ENCODE peak calls at places on chromosomes 2 and 18, in six cellular contexts. One of them, this sample, is unnamed.

GRCh38 chr2:200338692-200339091 is 32.2 kb downstream of the SPATS2L start:
- DNase-seq in cardiac septum: no peak
- DNase-seq in AG04449: no peak
- DNase-seq in stomach: no peak
- DNase-seq in activated CD4-positive, alpha-beta T cell treated with anti-CD3 and anti-CD28 coated beads, Interleukin-2, amount 50 U/mL, for 24 hours: no peak
- DNase-seq in activated naive CD8-positive, alpha-beta T cell treated with anti-CD3 and anti-CD28 coated beads, Interleukin-2, amount 50 U/mL, for 24 hours: no peak
- DNase-seq in this sample: no peak

GRCh38 chr2:189217546-189217945 is 38.0 kb upstream of the COL5A2 start:
- DNase-seq in cardiac septum: no peak
- DNase-seq in AG04449: peak
- DNase-seq in stomach: no peak
- DNase-seq in activated CD4-positive, alpha-beta T cell treated with anti-CD3 and anti-CD28 coated beads, Interleukin-2, amount 50 U/mL, for 24 hours: no peak
- DNase-seq in activated naive CD8-positive, alpha-beta T cell treated with anti-CD3 and anti-CD28 coated beads, Interleukin-2, amount 50 U/mL, for 24 hours: no peak
- DNase-seq in this sample: no peak

GRCh38 chr2:60339286-60339685 is 214.2 kb downstream of the BCL11A start:
- DNase-seq in cardiac septum: no peak
- DNase-seq in AG04449: no peak
- DNase-seq in stomach: no peak
- DNase-seq in activated CD4-positive, alpha-beta T cell treated with anti-CD3 and anti-CD28 coated beads, Interleukin-2, amount 50 U/mL, for 24 hours: no peak
- DNase-seq in activated naive CD8-positive, alpha-beta T cell treated with anti-CD3 and anti-CD28 coated beads, Interleukin-2, amount 50 U/mL, for 24 hours: no peak
- DNase-seq in this sample: no peak

GRCh38 chr18:47050468-47050867 is 15.0 kb upstream of the ELOA2 start:
- DNase-seq in cardiac septum: no peak
- DNase-seq in AG04449: peak
- DNase-seq in stomach: no peak
- DNase-seq in activated CD4-positive, alpha-beta T cell treated with anti-CD3 and anti-CD28 coated beads, Interleukin-2, amount 50 U/mL, for 24 hours: no peak
- DNase-seq in activated naive CD8-positive, alpha-beta T cell treated with anti-CD3 and anti-CD28 coated beads, Interleukin-2, amount 50 U/mL, for 24 hours: peak
- DNase-seq in this sample: no peak

GRCh38 chr2:149552830-149553229 is 34.7 kb downstream of the MMADHC start:
- DNase-seq in cardiac septum: no peak
- DNase-seq in AG04449: no peak
- DNase-seq in stomach: no peak
- DNase-seq in activated CD4-positive, alpha-beta T cell treated with anti-CD3 and anti-CD28 coated beads, Interleukin-2, amount 50 U/mL, for 24 hours: no peak
- DNase-seq in activated naive CD8-positive, alpha-beta T cell treated with anti-CD3 and anti-CD28 coated beads, Interleukin-2, amount 50 U/mL, for 24 hours: no peak
- DNase-seq in this sample: no peak

GRCh38 chr2:63768051-63768450 is 73.6 kb upstream of the UGP2 start:
- DNase-seq in cardiac septum: no peak
- DNase-seq in AG04449: no peak
- DNase-seq in stomach: no peak
- DNase-seq in activated CD4-positive, alpha-beta T cell treated with anti-CD3 and anti-CD28 coated beads, Interleukin-2, amount 50 U/mL, for 24 hours: no peak
- DNase-seq in activated naive CD8-positive, alpha-beta T cell treated with anti-CD3 and anti-CD28 coated beads, Interleukin-2, amount 50 U/mL, for 24 hours: no peak
- DNase-seq in this sample: no peak

GRCh38 chr2:205787761-205788160 is 105.5 kb downstream of the NRP2 start:
- DNase-seq in cardiac septum: no peak
- DNase-seq in AG04449: no peak
- DNase-seq in stomach: no peak
- DNase-seq in activated CD4-positive, alpha-beta T cell treated with anti-CD3 and anti-CD28 coated beads, Interleukin-2, amount 50 U/mL, for 24 hours: no peak
- DNase-seq in activated naive CD8-positive, alpha-beta T cell treated with anti-CD3 and anti-CD28 coated beads, Interleukin-2, amount 50 U/mL, for 24 hours: no peak
- DNase-seq in this sample: no peak

GRCh38 chr2:188291142-188291616 is 495 bp upstream of the GULP1 start:
- DNase-seq in cardiac septum: no peak
- DNase-seq in AG04449: no peak
- DNase-seq in stomach: peak
- DNase-seq in activated CD4-positive, alpha-beta T cell treated with anti-CD3 and anti-CD28 coated beads, Interleukin-2, amount 50 U/mL, for 24 hours: no peak
- DNase-seq in activated naive CD8-positive, alpha-beta T cell treated with anti-CD3 and anti-CD28 coated beads, Interleukin-2, amount 50 U/mL, for 24 hours: no peak
- DNase-seq in this sample: peak

GRCh38 chr2:209425082-209426071 is 1.5 kb downstream of the MAP2 start:
- DNase-seq in cardiac septum: no peak
- DNase-seq in AG04449: no peak
- DNase-seq in stomach: no peak
- DNase-seq in activated CD4-positive, alpha-beta T cell treated with anti-CD3 and anti-CD28 coated beads, Interleukin-2, amount 50 U/mL, for 24 hours: no peak
- DNase-seq in activated naive CD8-positive, alpha-beta T cell treated with anti-CD3 and anti-CD28 coated beads, Interleukin-2, amount 50 U/mL, for 24 hours: no peak
- DNase-seq in this sample: no peak

GRCh38 chr2:112077814-112078213 is 22.7 kb downstream of the TMEM87B start:
- DNase-seq in cardiac septum: no peak
- DNase-seq in AG04449: no peak
- DNase-seq in stomach: no peak
- DNase-seq in activated CD4-positive, alpha-beta T cell treated with anti-CD3 and anti-CD28 coated beads, Interleukin-2, amount 50 U/mL, for 24 hours: no peak
- DNase-seq in activated naive CD8-positive, alpha-beta T cell treated with anti-CD3 and anti-CD28 coated beads, Interleukin-2, amount 50 U/mL, for 24 hours: no peak
- DNase-seq in this sample: no peak

GRCh38 chr18:4813708-4814107 is 358.6 kb upstream of the DLGAP1 start:
- DNase-seq in cardiac septum: no peak
- DNase-seq in AG04449: no peak
- DNase-seq in stomach: no peak
- DNase-seq in activated CD4-positive, alpha-beta T cell treated with anti-CD3 and anti-CD28 coated beads, Interleukin-2, amount 50 U/mL, for 24 hours: no peak
- DNase-seq in activated naive CD8-positive, alpha-beta T cell treated with anti-CD3 and anti-CD28 coated beads, Interleukin-2, amount 50 U/mL, for 24 hours: no peak
- DNase-seq in this sample: no peak

GRCh38 chr18:80253236-80253635 is 5.9 kb upstream of the PARD6G start:
- DNase-seq in cardiac septum: no peak
- DNase-seq in AG04449: no peak
- DNase-seq in stomach: no peak
- DNase-seq in activated CD4-positive, alpha-beta T cell treated with anti-CD3 and anti-CD28 coated beads, Interleukin-2, amount 50 U/mL, for 24 hours: no peak
- DNase-seq in activated naive CD8-positive, alpha-beta T cell treated with anti-CD3 and anti-CD28 coated beads, Interleukin-2, amount 50 U/mL, for 24 hours: no peak
- DNase-seq in this sample: no peak

GRCh38 chr18:55588001-55588875 is at the start of gene TCF4:
- DNase-seq in cardiac septum: peak
- DNase-seq in AG04449: no peak
- DNase-seq in stomach: peak
- DNase-seq in activated CD4-positive, alpha-beta T cell treated with anti-CD3 and anti-CD28 coated beads, Interleukin-2, amount 50 U/mL, for 24 hours: no peak
- DNase-seq in activated naive CD8-positive, alpha-beta T cell treated with anti-CD3 and anti-CD28 coated beads, Interleukin-2, amount 50 U/mL, for 24 hours: peak
- DNase-seq in this sample: peak

GRCh38 chr18:26159353-26159752 is 25.7 kb downstream of the PSMA8 start:
- DNase-seq in cardiac septum: no peak
- DNase-seq in AG04449: no peak
- DNase-seq in stomach: no peak
- DNase-seq in activated CD4-positive, alpha-beta T cell treated with anti-CD3 and anti-CD28 coated beads, Interleukin-2, amount 50 U/mL, for 24 hours: no peak
- DNase-seq in activated naive CD8-positive, alpha-beta T cell treated with anti-CD3 and anti-CD28 coated beads, Interleukin-2, amount 50 U/mL, for 24 hours: no peak
- DNase-seq in this sample: no peak

GRCh38 chr2:12069139-12069538 is 322.7 kb downstream of the LPIN1 start:
- DNase-seq in cardiac septum: no peak
- DNase-seq in AG04449: no peak
- DNase-seq in stomach: no peak
- DNase-seq in activated CD4-positive, alpha-beta T cell treated with anti-CD3 and anti-CD28 coated beads, Interleukin-2, amount 50 U/mL, for 24 hours: no peak
- DNase-seq in activated naive CD8-positive, alpha-beta T cell treated with anti-CD3 and anti-CD28 coated beads, Interleukin-2, amount 50 U/mL, for 24 hours: no peak
- DNase-seq in this sample: no peak

GRCh38 chr2:15996536-15997423 is 56.4 kb downstream of the MYCN start:
- DNase-seq in cardiac septum: no peak
- DNase-seq in AG04449: no peak
- DNase-seq in stomach: no peak
- DNase-seq in activated CD4-positive, alpha-beta T cell treated with anti-CD3 and anti-CD28 coated beads, Interleukin-2, amount 50 U/mL, for 24 hours: no peak
- DNase-seq in activated naive CD8-positive, alpha-beta T cell treated with anti-CD3 and anti-CD28 coated beads, Interleukin-2, amount 50 U/mL, for 24 hours: no peak
- DNase-seq in this sample: no peak

GRCh38 chr18:53702480-53702879 is 522.0 kb downstream of the MBD2 start:
- DNase-seq in cardiac septum: no peak
- DNase-seq in AG04449: no peak
- DNase-seq in stomach: no peak
- DNase-seq in activated CD4-positive, alpha-beta T cell treated with anti-CD3 and anti-CD28 coated beads, Interleukin-2, amount 50 U/mL, for 24 hours: no peak
- DNase-seq in activated naive CD8-positive, alpha-beta T cell treated with anti-CD3 and anti-CD28 coated beads, Interleukin-2, amount 50 U/mL, for 24 hours: no peak
- DNase-seq in this sample: no peak

GRCh38 chr2:242098034-242098433 is 228.5 kb downstream of the RTP5 start:
- DNase-seq in cardiac septum: no peak
- DNase-seq in AG04449: no peak
- DNase-seq in stomach: no peak
- DNase-seq in activated CD4-positive, alpha-beta T cell treated with anti-CD3 and anti-CD28 coated beads, Interleukin-2, amount 50 U/mL, for 24 hours: no peak
- DNase-seq in activated naive CD8-positive, alpha-beta T cell treated with anti-CD3 and anti-CD28 coated beads, Interleukin-2, amount 50 U/mL, for 24 hours: no peak
- DNase-seq in this sample: no peak

GRCh38 chr2:231877533-231878456 is 48.4 kb downstream of the NPPC start:
- DNase-seq in cardiac septum: peak
- DNase-seq in AG04449: no peak
- DNase-seq in stomach: no peak
- DNase-seq in activated CD4-positive, alpha-beta T cell treated with anti-CD3 and anti-CD28 coated beads, Interleukin-2, amount 50 U/mL, for 24 hours: no peak
- DNase-seq in activated naive CD8-positive, alpha-beta T cell treated with anti-CD3 and anti-CD28 coated beads, Interleukin-2, amount 50 U/mL, for 24 hours: no peak
- DNase-seq in this sample: no peak

GRCh38 chr2:23204650-23205049 is 180.3 kb upstream of the KLHL29 start:
- DNase-seq in cardiac septum: no peak
- DNase-seq in AG04449: no peak
- DNase-seq in stomach: no peak
- DNase-seq in activated CD4-positive, alpha-beta T cell treated with anti-CD3 and anti-CD28 coated beads, Interleukin-2, amount 50 U/mL, for 24 hours: no peak
- DNase-seq in activated naive CD8-positive, alpha-beta T cell treated with anti-CD3 and anti-CD28 coated beads, Interleukin-2, amount 50 U/mL, for 24 hours: no peak
- DNase-seq in this sample: no peak

GRCh38 chr2:143329288-143329687 is 200.1 kb downstream of the ARHGAP15 start:
- DNase-seq in cardiac septum: no peak
- DNase-seq in AG04449: no peak
- DNase-seq in stomach: no peak
- DNase-seq in activated CD4-positive, alpha-beta T cell treated with anti-CD3 and anti-CD28 coated beads, Interleukin-2, amount 50 U/mL, for 24 hours: no peak
- DNase-seq in activated naive CD8-positive, alpha-beta T cell treated with anti-CD3 and anti-CD28 coated beads, Interleukin-2, amount 50 U/mL, for 24 hours: no peak
- DNase-seq in this sample: no peak

GRCh38 chr2:127605691-127606277 is 40.2 kb upstream of the GPR17 start:
- DNase-seq in cardiac septum: peak
- DNase-seq in AG04449: no peak
- DNase-seq in stomach: peak
- DNase-seq in activated CD4-positive, alpha-beta T cell treated with anti-CD3 and anti-CD28 coated beads, Interleukin-2, amount 50 U/mL, for 24 hours: no peak
- DNase-seq in activated naive CD8-positive, alpha-beta T cell treated with anti-CD3 and anti-CD28 coated beads, Interleukin-2, amount 50 U/mL, for 24 hours: no peak
- DNase-seq in this sample: no peak

GRCh38 chr2:197878792-197879191 is 74.4 kb downstream of the PLCL1 start:
- DNase-seq in cardiac septum: no peak
- DNase-seq in AG04449: no peak
- DNase-seq in stomach: no peak
- DNase-seq in activated CD4-positive, alpha-beta T cell treated with anti-CD3 and anti-CD28 coated beads, Interleukin-2, amount 50 U/mL, for 24 hours: no peak
- DNase-seq in activated naive CD8-positive, alpha-beta T cell treated with anti-CD3 and anti-CD28 coated beads, Interleukin-2, amount 50 U/mL, for 24 hours: no peak
- DNase-seq in this sample: no peak

GRCh38 chr2:134402385-134402784 is 148.5 kb downstream of the MGAT5 start:
- DNase-seq in cardiac septum: no peak
- DNase-seq in AG04449: peak
- DNase-seq in stomach: no peak
- DNase-seq in activated CD4-positive, alpha-beta T cell treated with anti-CD3 and anti-CD28 coated beads, Interleukin-2, amount 50 U/mL, for 24 hours: no peak
- DNase-seq in activated naive CD8-positive, alpha-beta T cell treated with anti-CD3 and anti-CD28 coated beads, Interleukin-2, amount 50 U/mL, for 24 hours: no peak
- DNase-seq in this sample: no peak

This sample was measured in left ventricle myocardium inferior.